ENCODE peak calls at places on chromosomes 3 and 15, in seven cellular contexts. O, R, B, M, Z, W and C are unnamed samples.

GRCh38 chr3:141930801-141931200 is 54.4 kb downstream of the ATP1B3 start:
- DNase-seq in R (no peak), Z (no peak), W (no peak), M (no peak), B (no peak), O (no peak), C (no peak)

GRCh38 chr3:180319461-180319860 is 282.5 kb upstream of the TTC14 start:
- DNase-seq in M (no peak), B (no peak), Z (no peak), W (no peak), O (peak), R (no peak), C (no peak)

GRCh38 chr3:158097571-158098553 is 8.4 kb downstream of the SHOX2 start:
- DNase-seq in O (peak), M (peak), R (peak), Z (peak), B (peak), W (peak), C (peak)

GRCh38 chr3:114499986-114500385 is 206.2 kb downstream of the TIGIT start:
- DNase-seq in Z (no peak), B (no peak), W (no peak), R (no peak), M (no peak), O (peak), C (no peak)

GRCh38 chr3:168426196-168426595 is 330.5 kb upstream of the GOLIM4 start:
- DNase-seq in O (peak), B (no peak), Z (no peak), W (no peak), R (no peak), M (no peak), C (no peak)

GRCh38 chr15:29734917-29735572 is 87.2 kb downstream of the TJP1 start:
- DNase-seq in R (no peak), B (no peak), W (no peak), M (no peak), O (peak), Z (no peak), C (no peak)

GRCh38 chr3:16254933-16255725 is 9.6 kb downstream of the DPH3 start:
- DNase-seq in B (no peak), Z (no peak), O (no peak), W (no peak), M (no peak), R (no peak), C (no peak)

GRCh38 chr15:85003593-85004312 is 22.1 kb downstream of the PDE8A start:
- DNase-seq in R (no peak), B (no peak), O (no peak), M (no peak), Z (no peak), W (no peak), C (no peak)

GRCh38 chr15:68348064-68348463 is 70.5 kb downstream of the FEM1B start:
- DNase-seq in M (no peak), O (no peak), B (no peak), W (no peak), Z (no peak), R (no peak), C (no peak)

GRCh38 chr3:13491206-13491974 is 11.3 kb downstream of the HDAC11 start:
- DNase-seq in R (peak), Z (no peak), O (no peak), B (no peak), M (no peak), W (no peak), C (no peak)

GRCh38 chr3:119810018-119810435 is 28.1 kb downstream of the NR1I2 start:
- DNase-seq in M (peak), Z (peak), O (peak), W (peak), B (no peak), R (peak), C (no peak)

GRCh38 chr3:65811050-65811766 is 227.5 kb downstream of the MAGI1 start:
- DNase-seq in R (no peak), Z (no peak), B (no peak), M (peak), W (no peak), O (peak), C (no peak)

GRCh38 chr15:56805466-56806146 is 72.3 kb upstream of the ZNF280D start:
- DNase-seq in B (no peak), R (no peak), Z (peak), W (no peak), O (peak), M (no peak), C (no peak)

GRCh38 chr15:92323480-92323879 is 70.2 kb upstream of the ST8SIA2 start:
- DNase-seq in Z (no peak), M (no peak), R (no peak), O (no peak), B (no peak), W (no peak), C (no peak)

GRCh38 chr15:52112203-52112750 is 298 bp downstream of the BCL2L10 start:
- DNase-seq in M (peak), R (peak), B (peak), W (peak), O (no peak), Z (peak), C (no peak)

GRCh38 chr3:146540236-146540635 is 4.2 kb downstream of the PLSCR1 start:
- DNase-seq in O (no peak), Z (peak), W (no peak), M (no peak), B (no peak), R (no peak), C (no peak)

GRCh38 chr3:62462097-62462789 is 88.9 kb upstream of the FEZF2 start:
- DNase-seq in M (no peak), Z (no peak), B (no peak), R (no peak), W (no peak), O (no peak), C (no peak)

GRCh38 chr15:32033186-32033890 is 3.0 kb downstream of the CHRNA7 start:
- DNase-seq in M (no peak), W (no peak), O (no peak), Z (no peak), B (no peak), R (no peak), C (no peak)

GRCh38 chr3:195337747-195338146 is 66.8 kb upstream of the XXYLT1 start:
- DNase-seq in Z (no peak), M (no peak), W (no peak), O (no peak), B (no peak), R (no peak), C (no peak)

DNA sequence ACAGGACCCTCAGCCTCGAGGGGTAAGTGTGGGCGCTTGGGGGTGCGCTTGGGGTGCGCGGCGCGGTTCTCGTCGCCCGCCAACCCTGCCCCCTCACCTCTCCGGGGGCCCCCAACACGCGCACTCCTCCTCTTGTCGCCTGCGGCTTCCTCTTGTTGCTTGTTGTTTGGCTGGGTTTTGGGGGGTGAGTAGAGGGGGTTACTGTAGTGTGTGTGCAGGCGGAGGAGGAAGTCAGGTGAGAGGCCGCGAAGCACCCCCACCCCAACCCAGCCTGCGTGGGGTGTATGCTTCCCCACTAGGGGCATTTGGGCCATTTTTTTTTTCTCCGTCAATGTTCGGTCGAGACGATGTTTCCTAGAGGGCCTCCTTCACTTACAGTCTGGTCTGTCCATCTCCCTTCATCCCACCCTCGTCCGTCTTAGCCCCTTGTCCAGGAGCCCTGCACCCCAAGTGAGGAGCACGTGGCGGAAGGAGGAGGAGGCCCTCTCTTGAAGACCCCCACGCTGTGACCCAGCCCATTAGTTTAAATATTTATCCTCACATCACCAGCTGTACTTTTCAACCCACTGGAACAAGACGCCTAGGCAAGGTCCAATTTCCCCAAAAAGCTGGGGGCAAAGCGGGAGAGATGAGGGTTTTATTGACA is 20.4 kb upstream of the SATB1 start:
- DNase-seq in B (peak), O (no peak), M (no peak), R (no peak), Z (peak), W (peak), C (no peak)
- TF ChIP-seq CTCF in B (peak), O (no peak), M (no peak), R (no peak), Z (no peak), W (no peak), C (no peak)

GRCh38 chr15:66838671-66839239 is 136.7 kb downstream of the SMAD6 start:
- DNase-seq in W (no peak), R (no peak), B (no peak), O (peak), Z (no peak), M (no peak), C (no peak)
- TF ChIP-seq CTCF in W (no peak), R (peak), B (peak), O (peak), Z (peak), M (peak), C (peak)

DNA sequence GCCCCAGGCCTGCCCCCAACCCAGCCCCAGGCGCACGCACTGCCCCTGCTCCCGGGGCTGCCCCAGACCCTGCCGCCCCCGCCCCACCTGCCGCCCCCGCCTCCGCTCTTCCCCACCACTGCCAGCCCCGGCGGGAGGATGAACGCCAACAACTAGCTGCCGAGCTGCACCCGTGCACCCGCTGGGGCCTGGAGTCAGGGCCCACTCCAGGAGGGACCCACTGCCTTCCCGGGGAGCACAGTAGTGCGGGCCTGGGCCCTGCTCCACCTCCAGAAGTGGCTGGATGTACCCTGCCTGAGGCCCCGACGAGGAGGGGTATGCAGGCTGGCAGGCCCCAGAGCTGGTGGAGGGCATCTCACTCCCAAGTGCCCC is 10.9 kb downstream of the ZBTB47 start:
- DNase-seq in W (no peak), Z (no peak), B (no peak), R (no peak), M (no peak), O (no peak), C (no peak)
- TF ChIP-seq CTCF in W (no peak), Z (no peak), B (no peak), R (no peak), M (no peak), O (no peak), C (no peak)

GRCh38 chr3:45940781-45941365 is 2.4 kb upstream of the CXCR6 start:
- DNase-seq in B (no peak), Z (no peak), W (no peak), M (no peak), R (no peak), O (no peak), C (no peak)
- TF ChIP-seq CTCF in B (no peak), Z (no peak), W (no peak), M (no peak), R (no peak), O (no peak), C (no peak)

GRCh38 chr15:41806291-41807181 is 21.4 kb upstream of the JMJD7 start:
- DNase-seq in R (no peak), B (no peak), Z (no peak), O (no peak), M (no peak), W (no peak), C (no peak)
- TF ChIP-seq CTCF in R (no peak), B (no peak), Z (no peak), O (no peak), M (no peak), W (no peak), C (no peak)

DNA sequence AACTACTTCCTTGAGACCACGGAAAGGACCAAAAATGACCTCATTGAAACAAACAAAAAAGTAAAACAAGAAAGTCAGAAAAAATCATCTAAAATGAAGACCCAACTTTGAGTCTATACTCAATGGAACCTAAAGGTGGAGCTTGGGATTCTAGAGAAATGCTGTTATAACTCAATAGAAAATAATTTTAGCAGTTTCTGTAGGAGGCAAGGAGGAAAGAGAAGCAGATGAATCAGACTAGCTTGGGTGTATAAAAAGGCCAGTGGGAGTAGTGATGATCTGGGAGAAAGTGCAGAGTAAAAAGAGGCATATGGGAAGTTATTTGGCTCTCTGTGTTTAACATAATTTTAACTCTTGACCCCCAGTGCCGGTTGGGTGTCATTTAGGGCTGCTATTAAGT is 94.4 kb downstream of the TMCO5A start:
- DNase-seq in Z (no peak), M (no peak), W (no peak), O (peak), R (no peak), B (no peak), C (no peak)
- TF ChIP-seq CTCF in Z (no peak), M (no peak), W (no peak), O (no peak), R (no peak), B (no peak), C (no peak)

GRCh38 chr3:187725218-187725617 is 20.1 kb downstream of the BCL6 start:
- DNase-seq in M (no peak), O (no peak), Z (no peak), W (no peak), B (no peak), R (no peak), C (no peak)

GRCh38 chr3:187721055-187721454 is 18.7 kb upstream of the RTP2 start:
- DNase-seq in O (no peak), R (no peak), B (no peak), M (no peak), W (no peak), Z (no peak), C (no peak)

GRCh38 chr3:187720337-187720670 is 17.9 kb upstream of the RTP2 start:
- DNase-seq in B (no peak), M (no peak), O (no peak), W (no peak), Z (no peak), R (no peak), C (no peak)

GRCh38 chr3:187719628-187720336 is 17.4 kb upstream of the RTP2 start:
- DNase-seq in Z (no peak), O (no peak), W (no peak), R (no peak), B (no peak), M (peak), C (no peak)

GRCh38 chr3:187722206-187722612 is 19.9 kb upstream of the RTP2 start:
- DNase-seq in Z (no peak), M (no peak), B (no peak), O (no peak), R (no peak), W (no peak), C (no peak)
- TF ChIP-seq CTCF in Z (no peak), M (peak), B (no peak), O (no peak), R (no peak), W (no peak), C (no peak)

DNA sequence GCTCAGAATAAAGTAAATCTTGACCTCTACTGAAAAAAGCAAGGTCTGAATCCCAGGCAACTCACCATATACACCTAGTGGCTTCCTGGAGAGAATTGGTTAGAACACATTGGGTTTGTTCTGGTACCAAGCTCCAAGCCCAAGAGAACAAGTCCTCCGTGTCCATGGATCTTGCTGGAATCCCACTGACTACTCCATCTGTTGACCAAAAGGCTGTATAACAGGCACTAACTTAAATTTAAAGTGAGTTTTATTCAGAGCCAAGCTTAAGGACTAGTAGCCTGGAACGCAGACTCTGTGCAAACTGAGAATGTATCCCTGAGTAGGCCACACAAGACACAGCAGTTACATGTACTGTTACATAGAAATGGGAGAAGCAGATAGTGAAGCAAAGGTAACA is 342.1 kb upstream of the LRRC3B start:
- DNase-seq in M (no peak), O (no peak), Z (no peak), R (no peak), W (no peak), B (no peak), C (no peak)
- TF ChIP-seq CTCF in M (no peak), O (no peak), Z (no peak), R (no peak), W (no peak), B (no peak), C (peak)

DNA sequence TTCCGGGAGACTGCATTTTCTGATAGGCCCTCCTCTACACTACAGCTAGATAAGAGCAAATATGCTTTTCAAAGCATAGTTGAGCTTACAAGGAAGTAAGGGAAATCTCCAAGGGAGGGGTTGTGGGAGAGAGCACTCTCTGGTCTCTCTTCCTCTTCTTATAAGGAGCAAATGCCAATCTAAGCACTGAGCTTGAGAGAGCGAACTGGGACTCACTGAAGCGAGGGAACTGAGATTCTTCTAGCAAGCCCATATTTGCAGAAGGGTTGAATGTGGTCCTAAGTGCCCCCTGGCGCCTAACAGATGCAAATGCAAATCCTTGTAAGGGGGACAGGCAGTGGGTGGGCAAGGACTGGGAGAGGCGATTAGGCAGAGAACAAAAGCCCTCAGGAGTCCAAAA is 164.8 kb downstream of the ERC2 start:
- DNase-seq in M (no peak), R (no peak), W (peak), B (no peak), Z (peak), O (peak), C (peak)
- TF ChIP-seq CTCF in M (peak), R (peak), W (peak), B (peak), Z (peak), O (peak), C (peak)